ENCODE peak calls at places on chromosomes 11 and 22, in ten cellular contexts. P is activated T-cell treated with anti-CD3 and anti-CD28 coated beads for 1 hour; R is SHP77; Q is pancreas; G is CD8-positive, alpha-beta memory T cell; Y is RPMI8226; N is sciatic nerve; M is LoVo; S is SW480; T is lower lobe of right lung. F is an unnamed sample.

GRCh38 chr22:24117942-24118341 is 63.3 kb upstream of the SUSD2 start:
- DNase-seq in P (no peak), R (peak), Q (no peak), G (no peak), Y (peak), N (no peak), M (no peak), S (no peak), T (no peak), F (no peak)

GRCh38 chr22:11629661-11630385 is 3898.2 kb upstream of the OR11H1 start:
- DNase-seq in P (no peak), R (no peak), Q (no peak), G (no peak), Y (no peak), N (no peak), M (no peak), S (no peak), T (no peak), F (no peak)

GRCh38 chr11:13313005-13313819 is 35.6 kb downstream of the BMAL1 start:
- DNase-seq in P (no peak), R (no peak), Q (no peak), G (no peak), Y (no peak), N (no peak), M (no peak), S (no peak), T (no peak), F (no peak)

GRCh38 chr22:19527861-19528417 is 3.7 kb upstream of the CLDN5 start:
- DNase-seq in P (no peak), R (peak), Q (no peak), G (no peak), Y (no peak), N (no peak), M (no peak), S (peak), T (no peak), F (peak)

GRCh38 chr11:57546869-57547518 is 9.6 kb downstream of the SMTNL1 start:
- DNase-seq in P (no peak), R (no peak), Q (no peak), G (no peak), Y (peak), N (no peak), M (no peak), S (peak), T (no peak), F (peak)

GRCh38 chr22:46564084-46564714 is 26.8 kb upstream of the CELSR1 start:
- DNase-seq in P (no peak), R (no peak), Q (no peak), G (no peak), Y (peak), N (no peak), M (no peak), S (peak), T (no peak), F (no peak)

GRCh38 chr22:39706406-39707150 is 136.0 kb downstream of the CACNA1I start:
- DNase-seq in P (no peak), R (no peak), Q (no peak), G (no peak), Y (no peak), N (no peak), M (no peak), S (no peak), T (no peak), F (no peak)

GRCh38 chr11:95081412-95081811 is 8.2 kb upstream of the ENDOD1 start:
- DNase-seq in P (no peak), R (no peak), Q (no peak), G (no peak), Y (no peak), N (peak), M (no peak), S (peak), T (no peak), F (no peak)

GRCh38 chr11:96342131-96342970 is 644 bp downstream of the MAML2 start:
- DNase-seq in P (no peak), R (no peak), Q (no peak), G (no peak), Y (peak), N (no peak), M (peak), S (peak), T (no peak), F (no peak)

GRCh38 chr11:10930961-10931760 is 73.3 kb upstream of the ZBED5 start:
- DNase-seq in P (peak), R (no peak), Q (peak), G (peak), Y (peak), N (peak), M (peak), S (peak), T (peak), F (peak)

GRCh38 chr22:25782831-25783230 is 40.8 kb downstream of the MYO18B start:
- DNase-seq in P (no peak), R (no peak), Q (no peak), G (no peak), Y (no peak), N (no peak), M (no peak), S (no peak), T (no peak), F (no peak)